ENCODE peak calls at places on chromosome 7, in eight cellular contexts. X is GM04504, O is NCI-H1105, Q is NCI-H1417, U is NCI-H2081, C is cardiac fibroblast, Z is activated T-helper 1 cell treated with Interleukin-2 at 50 U/mL for 16 hours, E is posterior vena cava. I is an unnamed sample.

GRCh38 chr7:116618729-116619128 is 53.3 kb upstream of the MET start:
- DNase-seq in X (no peak), O (no peak), Q (no peak), U (no peak), C (no peak), Z (no peak), E (no peak), I (no peak)

GRCh38 chr7:8594115-8594514 is 160.7 kb downstream of the NXPH1 start:
- DNase-seq in X (no peak), O (no peak), Q (peak; percentile 23), U (no peak), C (no peak), Z (no peak), E (no peak), I (no peak)

GRCh38 chr7:5231811-5232484 is 41.9 kb downstream of the WIPI2 start:
- DNase-seq in X (no peak), O (no peak), Q (no peak), U (no peak), C (no peak), Z (no peak), E (no peak), I (no peak)

GRCh38 chr7:2001601-2002442 is 230.9 kb downstream of the MAD1L1 start:
- DNase-seq in X (no peak), O (no peak), Q (no peak), U (no peak), C (no peak), Z (no peak), E (peak; percentile 65), I (no peak)

GRCh38 chr7:128888039-128888755 is 22.3 kb downstream of the KCP start:
- DNase-seq in X (no peak), O (no peak), Q (no peak), U (no peak), C (no peak), Z (no peak), E (peak; percentile 1), I (no peak)

GRCh38 chr7:100167912-100168323 is 499 bp downstream of the GAL3ST4 start:
- DNase-seq in X (no peak), O (peak; percentile 26), Q (no peak), U (no peak), C (no peak), Z (no peak), E (no peak), I (peak; percentile 45)

GRCh38 chr7:152543801-152544200 is 108.0 kb upstream of the KMT2C start:
- DNase-seq in X (no peak), O (no peak), Q (no peak), U (no peak), C (no peak), Z (no peak), E (no peak), I (no peak)

GRCh38 chr7:139232893-139233292 is 1.9 kb downstream of the UBN2 start:
- DNase-seq in X (no peak), O (no peak), Q (peak; percentile 31), U (no peak), C (no peak), Z (no peak), E (no peak), I (peak; percentile 26)

GRCh38 chr7:100465299-100465698 is 1.2 kb upstream of the SPACDR start:
- DNase-seq in X (no peak), O (no peak), Q (no peak), U (no peak), C (no peak), Z (no peak), E (no peak), I (no peak)

GRCh38 chr7:40760997-40761396 is 626.2 kb downstream of the SUGCT start:
- DNase-seq in X (no peak), O (no peak), Q (no peak), U (no peak), C (no peak), Z (no peak), E (no peak), I (no peak)